ENCODE peak calls at places on chromosomes 5 and 9, in ten cellular contexts. One of them, this sample, is unnamed.

GRCh38 chr5:141001466-141001853 is 35.2 kb downstream of the PCDHAC2 start:
- DNase-seq in lower lobe of right lung: peak
- DNase-seq in heart right ventricle: no peak
- DNase-seq in choroid plexus epithelial cell: no peak
- DNase-seq in dorsolateral prefrontal cortex: peak
- DNase-seq in adrenal gland: no peak
- DNase-seq in BE2C: peak
- DNase-seq in fibroblast of mammary gland: no peak
- DNase-seq in A549: peak
- DNase-seq in AG04450: no peak
- DNase-seq in this sample: no peak

GRCh38 chr9:88953401-88954029 is 37.8 kb upstream of the S1PR3 start:
- DNase-seq in lower lobe of right lung: no peak
- DNase-seq in heart right ventricle: no peak
- DNase-seq in choroid plexus epithelial cell: peak
- DNase-seq in dorsolateral prefrontal cortex: no peak
- DNase-seq in adrenal gland: no peak
- DNase-seq in BE2C: no peak
- DNase-seq in fibroblast of mammary gland: peak
- DNase-seq in A549: no peak
- DNase-seq in AG04450: no peak
- DNase-seq in this sample: no peak

GRCh38 chr5:101897914-101898313 is 398.2 kb downstream of the SLCO4C1 start:
- DNase-seq in lower lobe of right lung: no peak
- DNase-seq in heart right ventricle: no peak
- DNase-seq in choroid plexus epithelial cell: no peak
- DNase-seq in dorsolateral prefrontal cortex: no peak
- DNase-seq in adrenal gland: no peak
- DNase-seq in BE2C: peak
- DNase-seq in fibroblast of mammary gland: no peak
- DNase-seq in A549: peak
- DNase-seq in AG04450: no peak
- DNase-seq in this sample: no peak

GRCh38 chr9:70085241-70085640 is 41.6 kb downstream of the MAMDC2 start:
- DNase-seq in lower lobe of right lung: no peak
- DNase-seq in heart right ventricle: no peak
- DNase-seq in choroid plexus epithelial cell: peak
- DNase-seq in dorsolateral prefrontal cortex: no peak
- DNase-seq in adrenal gland: no peak
- DNase-seq in BE2C: no peak
- DNase-seq in fibroblast of mammary gland: peak
- DNase-seq in A549: no peak
- DNase-seq in AG04450: no peak
- DNase-seq in this sample: no peak

GRCh38 chr5:116614603-116614920 is 39.9 kb upstream of the SEMA6A start:
- DNase-seq in lower lobe of right lung: no peak
- DNase-seq in heart right ventricle: no peak
- DNase-seq in choroid plexus epithelial cell: no peak
- DNase-seq in dorsolateral prefrontal cortex: no peak
- DNase-seq in adrenal gland: no peak
- DNase-seq in BE2C: no peak
- DNase-seq in fibroblast of mammary gland: no peak
- DNase-seq in A549: no peak
- DNase-seq in AG04450: no peak
- DNase-seq in this sample: no peak

GRCh38 chr9:76456202-76456926 is 2.6 kb upstream of the GCNT1 start:
- DNase-seq in lower lobe of right lung: no peak
- DNase-seq in heart right ventricle: no peak
- DNase-seq in choroid plexus epithelial cell: peak
- DNase-seq in dorsolateral prefrontal cortex: no peak
- DNase-seq in adrenal gland: no peak
- DNase-seq in BE2C: no peak
- DNase-seq in fibroblast of mammary gland: peak
- DNase-seq in A549: peak
- DNase-seq in AG04450: peak
- DNase-seq in this sample: no peak

GRCh38 chr5:76582252-76583162 is 40.7 kb downstream of the F2RL2 start:
- DNase-seq in lower lobe of right lung: no peak
- DNase-seq in heart right ventricle: no peak
- DNase-seq in choroid plexus epithelial cell: peak
- DNase-seq in dorsolateral prefrontal cortex: no peak
- DNase-seq in adrenal gland: no peak
- DNase-seq in BE2C: no peak
- DNase-seq in fibroblast of mammary gland: no peak
- DNase-seq in A549: no peak
- DNase-seq in AG04450: no peak
- DNase-seq in this sample: no peak

GRCh38 chr5:3836528-3836927 is 240.9 kb downstream of the IRX1 start:
- DNase-seq in lower lobe of right lung: no peak
- DNase-seq in heart right ventricle: no peak
- DNase-seq in choroid plexus epithelial cell: no peak
- DNase-seq in dorsolateral prefrontal cortex: no peak
- DNase-seq in adrenal gland: no peak
- DNase-seq in BE2C: no peak
- DNase-seq in fibroblast of mammary gland: no peak
- DNase-seq in A549: no peak
- DNase-seq in AG04450: no peak
- DNase-seq in this sample: no peak

GRCh38 chr9:126412945-126413344 is 86.3 kb downstream of the MVB12B start:
- DNase-seq in lower lobe of right lung: no peak
- DNase-seq in heart right ventricle: no peak
- DNase-seq in choroid plexus epithelial cell: no peak
- DNase-seq in dorsolateral prefrontal cortex: no peak
- DNase-seq in adrenal gland: no peak
- DNase-seq in BE2C: no peak
- DNase-seq in fibroblast of mammary gland: no peak
- DNase-seq in A549: no peak
- DNase-seq in AG04450: no peak
- DNase-seq in this sample: no peak

GRCh38 chr5:9622891-9623547 is 7.1 kb downstream of the TAS2R1 start:
- DNase-seq in lower lobe of right lung: no peak
- DNase-seq in heart right ventricle: no peak
- DNase-seq in choroid plexus epithelial cell: peak
- DNase-seq in dorsolateral prefrontal cortex: no peak
- DNase-seq in adrenal gland: no peak
- DNase-seq in BE2C: no peak
- DNase-seq in fibroblast of mammary gland: peak
- DNase-seq in A549: no peak
- DNase-seq in AG04450: peak
- DNase-seq in this sample: no peak

GRCh38 chr5:53825926-53826325 is 265.5 kb downstream of the NDUFS4 start:
- DNase-seq in lower lobe of right lung: no peak
- DNase-seq in heart right ventricle: no peak
- DNase-seq in choroid plexus epithelial cell: no peak
- DNase-seq in dorsolateral prefrontal cortex: no peak
- DNase-seq in adrenal gland: no peak
- DNase-seq in BE2C: no peak
- DNase-seq in fibroblast of mammary gland: no peak
- DNase-seq in A549: no peak
- DNase-seq in AG04450: no peak
- DNase-seq in this sample: no peak

GRCh38 chr5:96004087-96004486 is 42.4 kb upstream of the ELL2 start:
- DNase-seq in lower lobe of right lung: no peak
- DNase-seq in heart right ventricle: no peak
- DNase-seq in choroid plexus epithelial cell: no peak
- DNase-seq in dorsolateral prefrontal cortex: no peak
- DNase-seq in adrenal gland: no peak
- DNase-seq in BE2C: no peak
- DNase-seq in fibroblast of mammary gland: no peak
- DNase-seq in A549: no peak
- DNase-seq in AG04450: no peak
- DNase-seq in this sample: no peak

GRCh38 chr5:158658439-158659230 is 441.1 kb downstream of the EBF1 start:
- DNase-seq in lower lobe of right lung: no peak
- DNase-seq in heart right ventricle: no peak
- DNase-seq in choroid plexus epithelial cell: peak
- DNase-seq in dorsolateral prefrontal cortex: no peak
- DNase-seq in adrenal gland: no peak
- DNase-seq in BE2C: no peak
- DNase-seq in fibroblast of mammary gland: peak
- DNase-seq in A549: no peak
- DNase-seq in AG04450: no peak
- DNase-seq in this sample: no peak

GRCh38 chr5:162699361-162699760 is 631.8 kb downstream of the GABRG2 start:
- DNase-seq in lower lobe of right lung: no peak
- DNase-seq in heart right ventricle: no peak
- DNase-seq in choroid plexus epithelial cell: no peak
- DNase-seq in dorsolateral prefrontal cortex: no peak
- DNase-seq in adrenal gland: no peak
- DNase-seq in BE2C: no peak
- DNase-seq in fibroblast of mammary gland: no peak
- DNase-seq in A549: no peak
- DNase-seq in AG04450: no peak
- DNase-seq in this sample: no peak

GRCh38 chr5:14958196-14958595 is 86.6 kb upstream of the ANKH start:
- DNase-seq in lower lobe of right lung: no peak
- DNase-seq in heart right ventricle: no peak
- DNase-seq in choroid plexus epithelial cell: no peak
- DNase-seq in dorsolateral prefrontal cortex: no peak
- DNase-seq in adrenal gland: no peak
- DNase-seq in BE2C: no peak
- DNase-seq in fibroblast of mammary gland: peak
- DNase-seq in A549: peak
- DNase-seq in AG04450: no peak
- DNase-seq in this sample: no peak

DNA sequence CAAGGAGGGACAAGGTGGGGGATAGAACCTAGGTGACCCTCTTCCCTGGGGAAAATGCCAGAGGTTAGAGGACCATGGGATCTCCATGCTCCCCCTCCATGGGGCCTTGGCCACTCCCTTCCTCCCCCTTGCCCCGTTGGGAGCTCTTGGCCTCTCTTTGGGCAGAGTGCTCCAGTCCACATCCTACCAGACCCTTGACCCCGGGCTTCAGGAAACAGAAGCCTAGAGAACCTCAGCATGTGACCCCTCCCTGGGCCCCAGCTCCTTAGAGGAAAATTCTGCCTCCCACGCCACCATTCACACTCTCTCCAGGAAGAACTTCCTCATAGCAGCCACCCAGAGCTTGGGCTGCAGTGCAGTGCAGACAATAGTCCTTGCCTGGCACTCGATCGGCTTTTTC is 6.0 kb downstream of the LHX6 start:
- DNase-seq in lower lobe of right lung: no peak
- DNase-seq in heart right ventricle: no peak
- DNase-seq in choroid plexus epithelial cell: no peak
- DNase-seq in dorsolateral prefrontal cortex: no peak
- DNase-seq in adrenal gland: no peak
- DNase-seq in BE2C: no peak
- DNase-seq in fibroblast of mammary gland: no peak
- DNase-seq in A549: no peak
- DNase-seq in AG04450: no peak
- DNase-seq in this sample: no peak
- H3K4me3 ChIP-seq in lower lobe of right lung: no peak
- H3K4me3 ChIP-seq in heart right ventricle: no peak
- H3K4me3 ChIP-seq in choroid plexus epithelial cell: no peak
- H3K4me3 ChIP-seq in dorsolateral prefrontal cortex: no peak
- H3K4me3 ChIP-seq in adrenal gland: no peak
- H3K4me3 ChIP-seq in BE2C: no peak
- H3K4me3 ChIP-seq in fibroblast of mammary gland: no peak
- H3K4me3 ChIP-seq in A549: no peak
- H3K4me3 ChIP-seq in AG04450: no peak
- H3K4me3 ChIP-seq in this sample: no peak

GRCh38 chr5:157484768-157485167 is 24.8 kb downstream of the NIPAL4 start:
- DNase-seq in lower lobe of right lung: peak
- DNase-seq in heart right ventricle: peak
- DNase-seq in choroid plexus epithelial cell: no peak
- DNase-seq in dorsolateral prefrontal cortex: peak
- DNase-seq in adrenal gland: no peak
- DNase-seq in BE2C: no peak
- DNase-seq in fibroblast of mammary gland: peak
- DNase-seq in A549: no peak
- DNase-seq in AG04450: no peak
- DNase-seq in this sample: peak

GRCh38 chr5:157486861-157487260 is 26.8 kb downstream of the NIPAL4 start:
- DNase-seq in lower lobe of right lung: no peak
- DNase-seq in heart right ventricle: no peak
- DNase-seq in choroid plexus epithelial cell: no peak
- DNase-seq in dorsolateral prefrontal cortex: no peak
- DNase-seq in adrenal gland: no peak
- DNase-seq in BE2C: no peak
- DNase-seq in fibroblast of mammary gland: no peak
- DNase-seq in A549: no peak
- DNase-seq in AG04450: no peak
- DNase-seq in this sample: no peak

GRCh38 chr5:157485340-157485739 is 25.3 kb downstream of the NIPAL4 start:
- DNase-seq in lower lobe of right lung: no peak
- DNase-seq in heart right ventricle: no peak
- DNase-seq in choroid plexus epithelial cell: no peak
- DNase-seq in dorsolateral prefrontal cortex: no peak
- DNase-seq in adrenal gland: no peak
- DNase-seq in BE2C: no peak
- DNase-seq in fibroblast of mammary gland: no peak
- DNase-seq in A549: no peak
- DNase-seq in AG04450: no peak
- DNase-seq in this sample: no peak

GRCh38 chr5:157487358-157487757 is 27.3 kb downstream of the NIPAL4 start:
- DNase-seq in lower lobe of right lung: no peak
- DNase-seq in heart right ventricle: no peak
- DNase-seq in choroid plexus epithelial cell: no peak
- DNase-seq in dorsolateral prefrontal cortex: no peak
- DNase-seq in adrenal gland: no peak
- DNase-seq in BE2C: no peak
- DNase-seq in fibroblast of mammary gland: no peak
- DNase-seq in A549: no peak
- DNase-seq in AG04450: no peak
- DNase-seq in this sample: no peak

GRCh38 chr5:157485811-157486739 is 26.1 kb downstream of the NIPAL4 start:
- DNase-seq in lower lobe of right lung: no peak
- DNase-seq in heart right ventricle: no peak
- DNase-seq in choroid plexus epithelial cell: no peak
- DNase-seq in dorsolateral prefrontal cortex: no peak
- DNase-seq in adrenal gland: no peak
- DNase-seq in BE2C: no peak
- DNase-seq in fibroblast of mammary gland: no peak
- DNase-seq in A549: no peak
- DNase-seq in AG04450: no peak
- DNase-seq in this sample: no peak
- H3K4me3 ChIP-seq in lower lobe of right lung: no peak
- H3K4me3 ChIP-seq in heart right ventricle: no peak
- H3K4me3 ChIP-seq in choroid plexus epithelial cell: no peak
- H3K4me3 ChIP-seq in dorsolateral prefrontal cortex: no peak
- H3K4me3 ChIP-seq in adrenal gland: no peak
- H3K4me3 ChIP-seq in BE2C: no peak
- H3K4me3 ChIP-seq in fibroblast of mammary gland: no peak
- H3K4me3 ChIP-seq in A549: no peak
- H3K4me3 ChIP-seq in AG04450: no peak
- H3K4me3 ChIP-seq in this sample: no peak

GRCh38 chr9:26684029-26684428 is 208.6 kb downstream of the CAAP1 start:
- DNase-seq in lower lobe of right lung: no peak
- DNase-seq in heart right ventricle: no peak
- DNase-seq in choroid plexus epithelial cell: no peak
- DNase-seq in dorsolateral prefrontal cortex: no peak
- DNase-seq in adrenal gland: no peak
- DNase-seq in BE2C: peak
- DNase-seq in fibroblast of mammary gland: no peak
- DNase-seq in A549: no peak
- DNase-seq in AG04450: no peak
- DNase-seq in this sample: no peak
- H3K4me3 ChIP-seq in lower lobe of right lung: no peak
- H3K4me3 ChIP-seq in heart right ventricle: no peak
- H3K4me3 ChIP-seq in choroid plexus epithelial cell: no peak
- H3K4me3 ChIP-seq in dorsolateral prefrontal cortex: no peak
- H3K4me3 ChIP-seq in adrenal gland: no peak
- H3K4me3 ChIP-seq in BE2C: no peak
- H3K4me3 ChIP-seq in fibroblast of mammary gland: no peak
- H3K4me3 ChIP-seq in A549: no peak
- H3K4me3 ChIP-seq in AG04450: no peak
- H3K4me3 ChIP-seq in this sample: no peak

GRCh38 chr5:7592910-7593309 is 197.0 kb downstream of the ADCY2 start:
- DNase-seq in lower lobe of right lung: no peak
- DNase-seq in heart right ventricle: no peak
- DNase-seq in choroid plexus epithelial cell: no peak
- DNase-seq in dorsolateral prefrontal cortex: no peak
- DNase-seq in adrenal gland: no peak
- DNase-seq in BE2C: no peak
- DNase-seq in fibroblast of mammary gland: no peak
- DNase-seq in A549: peak
- DNase-seq in AG04450: no peak
- DNase-seq in this sample: no peak
- H3K4me3 ChIP-seq in lower lobe of right lung: no peak
- H3K4me3 ChIP-seq in heart right ventricle: no peak
- H3K4me3 ChIP-seq in choroid plexus epithelial cell: no peak
- H3K4me3 ChIP-seq in dorsolateral prefrontal cortex: no peak
- H3K4me3 ChIP-seq in adrenal gland: no peak
- H3K4me3 ChIP-seq in BE2C: no peak
- H3K4me3 ChIP-seq in fibroblast of mammary gland: no peak
- H3K4me3 ChIP-seq in A549: no peak
- H3K4me3 ChIP-seq in AG04450: no peak
- H3K4me3 ChIP-seq in this sample: no peak